ENCODE peak calls at places on chromosomes 12 and 14, in five cellular contexts. J is fibroblast of gingiva, Q is cardiac fibroblast, E is SHP77 treated with DMSO at 0.1 percent for 48 hours, S is posterior vena cava. K is an unnamed sample.

GRCh38 chr12:111574797-111575443 is 24.2 kb downstream of the ATXN2 start:
- DNase-seq in J (no peak), Q (no peak), S (no peak), E (no peak), K (no peak)

GRCh38 chr14:105055736-105056302 is 9.4 kb downstream of the GPR132 start:
- DNase-seq in J (no peak), S (no peak), E (no peak), Q (no peak), K (no peak)

GRCh38 chr12:21891763-21892217 is 49.4 kb downstream of the ABCC9 start:
- DNase-seq in Q (no peak), S (peak; percentile 85), E (no peak), J (peak; percentile 69), K (no peak)

GRCh38 chr12:100974747-100975146 is 180.2 kb downstream of the ANO4 start:
- DNase-seq in E (no peak), S (no peak), J (no peak), Q (no peak), K (no peak)

GRCh38 chr12:103821773-103822172 is 19.3 kb downstream of the NT5DC3 start:
- DNase-seq in S (no peak), J (no peak), E (no peak), Q (peak; percentile 41), K (no peak)

GRCh38 chr12:96211989-96212388 is 17.8 kb downstream of the ELK3 start:
- DNase-seq in S (no peak), Q (no peak), J (no peak), E (no peak), K (no peak)

GRCh38 chr14:71739273-71739990 is 192.8 kb upstream of the RGS6 start:
- DNase-seq in S (no peak), Q (peak; percentile 59), J (no peak), E (no peak), K (peak; percentile 53)

GRCh38 chr14:22375321-22375930 is 213.6 kb downstream of the DAD1 start:
- DNase-seq in S (no peak), J (peak; percentile 16), Q (peak; percentile 80), E (peak; percentile 52), K (peak; percentile 21)

GRCh38 chr12:103441437-103442186 is 54.2 kb downstream of the C12orf42 start:
- DNase-seq in J (no peak), Q (no peak), S (no peak), E (no peak), K (no peak)

GRCh38 chr12:108801736-108802665 is 55.4 kb downstream of the SSH1 start:
- DNase-seq in J (peak; percentile 85), E (no peak), Q (peak; percentile 84), S (peak; percentile 83), K (no peak)

GRCh38 chr12:110073049-110073831 is 24.9 kb upstream of the C12orf76 start:
- DNase-seq in J (no peak), E (no peak), S (peak; percentile 85), Q (no peak), K (peak; percentile 60)

GRCh38 chr12:122021822-122022392 is at the start of gene BCL7A:
- DNase-seq in S (peak; percentile 88), Q (peak; percentile 77), J (peak; percentile 79), E (peak; percentile 35), K (peak; percentile 92)

GRCh38 chr12:126708492-126708896 is 1558.5 kb upstream of the TMEM132C start:
- DNase-seq in E (no peak), Q (peak; percentile 68), S (no peak), J (peak; percentile 91), K (peak; percentile 24)

GRCh38 chr14:61628192-61628591 is 67.1 kb upstream of the HIF1A start:
- DNase-seq in J (no peak), S (no peak), E (no peak), Q (no peak), K (no peak)

GRCh38 chr12:97595936-97596335 is 133.3 kb downstream of the RMST start:
- DNase-seq in S (no peak), E (no peak), Q (no peak), J (no peak), K (no peak)

GRCh38 chr12:53939141-53940108 is 794 bp downstream of the HOXC13 start:
- DNase-seq in Q (peak; percentile 8), E (no peak), S (no peak), J (no peak), K (peak; percentile 35)

GRCh38 chr12:81835783-81836182 is 76.6 kb upstream of the PPFIA2 start:
- DNase-seq in J (no peak), E (no peak), Q (no peak), S (no peak), K (no peak)

GRCh38 chr12:84572186-84572585 is 340.4 kb downstream of the SLC6A15 start:
- DNase-seq in Q (no peak), J (no peak), E (no peak), S (no peak), K (no peak)

GRCh38 chr12:4024701-4025419 is 151.7 kb upstream of the PARP11 start:
- DNase-seq in Q (no peak), E (no peak), J (no peak), S (no peak), K (no peak)

GRCh38 chr12:117045175-117045997 is 53.8 kb downstream of the TESC start:
- DNase-seq in J (no peak), S (no peak), Q (no peak), E (no peak), K (peak; percentile 65)

GRCh38 chr14:90383731-90384542 is 12.9 kb upstream of the CALM1 start:
- DNase-seq in S (peak; percentile 87), Q (peak; percentile 49), J (peak; percentile 33), E (peak; percentile 59), K (peak; percentile 60)

GRCh38 chr14:23421594-23421993 is 13.5 kb upstream of the MYH6 start:
- DNase-seq in S (no peak), Q (no peak), E (no peak), J (no peak), K (no peak)

GRCh38 chr14:103123634-103124500 is 606 bp downstream of the TNFAIP2 start:
- DNase-seq in J (no peak), S (peak; percentile 90), E (no peak), Q (peak; percentile 58), K (no peak)

GRCh38 chr14:32666310-32666709 is 272.4 kb upstream of the NPAS3 start:
- DNase-seq in E (no peak), J (peak; percentile 13), Q (peak; percentile 18), S (no peak), K (peak; percentile 2)

GRCh38 chr12:591571-592505 is 71.4 kb downstream of the NINJ2 start:
- DNase-seq in S (peak; percentile 78), E (no peak), J (no peak), Q (no peak), K (peak; percentile 89)

GRCh38 chr12:75892779-75893408 is 138.7 kb downstream of the PHLDA1 start:
- DNase-seq in S (no peak), E (no peak), Q (peak; percentile 68), J (peak; percentile 37), K (no peak)

GRCh38 chr14:74961238-74961911 is 6.0 kb upstream of the PGF start:
- DNase-seq in E (no peak), Q (no peak), J (no peak), S (no peak), K (no peak)

GRCh38 chr12:3083949-3084348 is 6.8 kb downstream of the TSPAN9 start:
- DNase-seq in J (no peak), S (peak; percentile 62), E (no peak), Q (peak; percentile 36), K (no peak)

GRCh38 chr12:7602287-7602686 is 63.4 kb downstream of the APOBEC1 start:
- DNase-seq in Q (peak; percentile 49), J (no peak), S (no peak), E (no peak), K (no peak)

GRCh38 chr14:60722836-60723217 is 1.3 kb downstream of the SIX4 start:
- DNase-seq in J (no peak), S (no peak), Q (peak; percentile 6), E (no peak), K (no peak)

GRCh38 chr12:121084229-121084628 is 45.2 kb upstream of the OASL start:
- DNase-seq in S (no peak), E (no peak), Q (no peak), J (no peak), K (no peak)

GRCh38 chr14:64005822-64006221 is 153.0 kb downstream of the SYNE2 start:
- DNase-seq in Q (no peak), E (no peak), S (no peak), J (no peak), K (no peak)

GRCh38 chr12:82810568-82810967 is 123.9 kb downstream of the TMTC2 start:
- DNase-seq in E (no peak), S (no peak), Q (no peak), J (no peak), K (no peak)

GRCh38 chr12:95574030-95574429 is 22.8 kb upstream of the USP44 start:
- DNase-seq in J (no peak), Q (no peak), E (no peak), S (no peak), K (no peak)

GRCh38 chr12:12466157-12466556 is 96.5 kb downstream of the DUSP16 start:
- DNase-seq in Q (no peak), J (no peak), S (no peak), E (no peak), K (no peak)

GRCh38 chr12:109387425-109388166 is 39.9 kb downstream of the MYO1H start:
- DNase-seq in J (peak; percentile 28), E (peak; percentile 59), Q (peak; percentile 56), S (no peak), K (peak; percentile 31)

GRCh38 chr12:118274066-118274465 is 98.6 kb downstream of the TAOK3 start:
- DNase-seq in E (no peak), J (no peak), Q (no peak), S (no peak), K (no peak)

GRCh38 chr14:31935406-31935805 is 141.7 kb upstream of the ARHGAP5 start:
- DNase-seq in J (no peak), E (no peak), Q (no peak), S (no peak), K (no peak)

K was measured in SK-N-SH.